ENCODE peak calls at places on chromosomes 5 and 9, in nine cellular contexts. One of them, this sample, is unnamed.

GRCh38 chr9:98057095-98057799 is 715 bp downstream of the NANS start:
- DNase-seq in body of pancreas: no peak
- DNase-seq in HCT116: no peak
- DNase-seq in stomach: no peak
- DNase-seq in right lobe of liver: no peak
- DNase-seq in tibial nerve: peak; percentile 10
- DNase-seq in upper lobe of left lung: no peak
- DNase-seq in uterus: no peak
- DNase-seq in breast epithelium: no peak
- DNase-seq in this sample: no peak

GRCh38 chr9:72633966-72634365 is 112.6 kb downstream of the TMC1 start:
- DNase-seq in body of pancreas: no peak
- DNase-seq in HCT116: peak; percentile 15
- DNase-seq in stomach: no peak
- DNase-seq in right lobe of liver: no peak
- DNase-seq in tibial nerve: no peak
- DNase-seq in upper lobe of left lung: no peak
- DNase-seq in uterus: no peak
- DNase-seq in breast epithelium: no peak
- DNase-seq in this sample: no peak

GRCh38 chr9:68870049-68870448 is 143.9 kb downstream of the PRKACG start:
- DNase-seq in body of pancreas: no peak
- DNase-seq in HCT116: no peak
- DNase-seq in stomach: no peak
- DNase-seq in right lobe of liver: no peak
- DNase-seq in tibial nerve: no peak
- DNase-seq in upper lobe of left lung: no peak
- DNase-seq in uterus: no peak
- DNase-seq in breast epithelium: no peak
- DNase-seq in this sample: no peak

GRCh38 chr9:124371183-124371582 is 44.1 kb downstream of the PSMB7 start:
- DNase-seq in body of pancreas: no peak
- DNase-seq in HCT116: no peak
- DNase-seq in stomach: no peak
- DNase-seq in right lobe of liver: no peak
- DNase-seq in tibial nerve: no peak
- DNase-seq in upper lobe of left lung: no peak
- DNase-seq in uterus: no peak
- DNase-seq in breast epithelium: no peak
- DNase-seq in this sample: no peak

GRCh38 chr9:2016411-2017208 is 1.5 kb downstream of the SMARCA2 start:
- DNase-seq in body of pancreas: peak; percentile 82
- DNase-seq in HCT116: no peak
- DNase-seq in stomach: peak; percentile 69
- DNase-seq in right lobe of liver: peak; percentile 90
- DNase-seq in tibial nerve: peak; percentile 75
- DNase-seq in upper lobe of left lung: peak; percentile 87
- DNase-seq in uterus: peak; percentile 77
- DNase-seq in breast epithelium: peak; percentile 82
- DNase-seq in this sample: peak; percentile 88

GRCh38 chr5:83711982-83712601 is 8.6 kb downstream of the HAPLN1 start:
- DNase-seq in body of pancreas: peak; percentile 59
- DNase-seq in HCT116: no peak
- DNase-seq in stomach: peak; percentile 35
- DNase-seq in right lobe of liver: no peak
- DNase-seq in tibial nerve: peak; percentile 87
- DNase-seq in upper lobe of left lung: no peak
- DNase-seq in uterus: peak; percentile 17
- DNase-seq in breast epithelium: no peak
- DNase-seq in this sample: no peak

GRCh38 chr9:113463418-113464285 is at the start of gene RGS3:
- DNase-seq in body of pancreas: peak; percentile 90
- DNase-seq in HCT116: peak; percentile 42
- DNase-seq in stomach: peak; percentile 84
- DNase-seq in right lobe of liver: peak; percentile 85
- DNase-seq in tibial nerve: no peak
- DNase-seq in upper lobe of left lung: peak; percentile 88
- DNase-seq in uterus: no peak
- DNase-seq in breast epithelium: no peak
- DNase-seq in this sample: peak; percentile 73

GRCh38 chr5:110258460-110258859 is 468.0 kb downstream of the TMEM232 start:
- DNase-seq in body of pancreas: peak; percentile 5
- DNase-seq in HCT116: no peak
- DNase-seq in stomach: no peak
- DNase-seq in right lobe of liver: no peak
- DNase-seq in tibial nerve: no peak
- DNase-seq in upper lobe of left lung: peak; percentile 54
- DNase-seq in uterus: no peak
- DNase-seq in breast epithelium: no peak
- DNase-seq in this sample: no peak

GRCh38 chr9:92763721-92764380 is 782 bp downstream of the BICD2 start:
- DNase-seq in body of pancreas: peak; percentile 30
- DNase-seq in HCT116: no peak
- DNase-seq in stomach: no peak
- DNase-seq in right lobe of liver: no peak
- DNase-seq in tibial nerve: no peak
- DNase-seq in upper lobe of left lung: peak; percentile 53
- DNase-seq in uterus: no peak
- DNase-seq in breast epithelium: no peak
- DNase-seq in this sample: peak; percentile 57

GRCh38 chr5:176356179-176356566 is 5.4 kb downstream of the KIAA1191 start:
- DNase-seq in body of pancreas: no peak
- DNase-seq in HCT116: no peak
- DNase-seq in stomach: no peak
- DNase-seq in right lobe of liver: no peak
- DNase-seq in tibial nerve: no peak
- DNase-seq in upper lobe of left lung: no peak
- DNase-seq in uterus: no peak
- DNase-seq in breast epithelium: no peak
- DNase-seq in this sample: no peak

GRCh38 chr5:141840295-141840812 is 37.9 kb downstream of the PCDH1 start:
- DNase-seq in body of pancreas: no peak
- DNase-seq in HCT116: no peak
- DNase-seq in stomach: no peak
- DNase-seq in right lobe of liver: no peak
- DNase-seq in tibial nerve: no peak
- DNase-seq in upper lobe of left lung: no peak
- DNase-seq in uterus: no peak
- DNase-seq in breast epithelium: no peak
- DNase-seq in this sample: no peak
- TF ChIP-seq POLR2A in body of pancreas: no peak
- TF ChIP-seq POLR2A in HCT116: no peak
- TF ChIP-seq POLR2A in stomach: no peak
- TF ChIP-seq POLR2A in right lobe of liver: no peak
- TF ChIP-seq POLR2A in tibial nerve: no peak
- TF ChIP-seq POLR2A in upper lobe of left lung: no peak
- TF ChIP-seq POLR2A in uterus: no peak
- TF ChIP-seq POLR2A in breast epithelium: no peak
- TF ChIP-seq POLR2A in this sample: no peak

GRCh38 chr5:76403963-76404693 is 1.0 kb downstream of the IQGAP2 start:
- DNase-seq in body of pancreas: peak; percentile 92
- DNase-seq in HCT116: no peak
- DNase-seq in stomach: peak; percentile 79
- DNase-seq in right lobe of liver: peak; percentile 97
- DNase-seq in tibial nerve: peak; percentile 16
- DNase-seq in upper lobe of left lung: peak; percentile 46
- DNase-seq in uterus: no peak
- DNase-seq in breast epithelium: peak; percentile 27
- DNase-seq in this sample: peak; percentile 11

GRCh38 chr5:76402880-76403712 is at the start of gene IQGAP2:
- DNase-seq in body of pancreas: peak; percentile 83
- DNase-seq in HCT116: peak; percentile 37
- DNase-seq in stomach: peak; percentile 83
- DNase-seq in right lobe of liver: peak; percentile 89
- DNase-seq in tibial nerve: peak; percentile 42
- DNase-seq in upper lobe of left lung: peak; percentile 73
- DNase-seq in uterus: peak; percentile 18
- DNase-seq in breast epithelium: peak; percentile 56
- DNase-seq in this sample: peak; percentile 76

GRCh38 chr5:76402251-76402879 is 720 bp upstream of the IQGAP2 start:
- DNase-seq in body of pancreas: peak; percentile 67
- DNase-seq in HCT116: no peak
- DNase-seq in stomach: peak; percentile 64
- DNase-seq in right lobe of liver: peak; percentile 62
- DNase-seq in tibial nerve: peak; percentile 10
- DNase-seq in upper lobe of left lung: peak; percentile 64
- DNase-seq in uterus: no peak
- DNase-seq in breast epithelium: peak; percentile 34
- DNase-seq in this sample: no peak

GRCh38 chr5:76404694-76405306 is 1.7 kb downstream of the IQGAP2 start:
- DNase-seq in body of pancreas: no peak
- DNase-seq in HCT116: no peak
- DNase-seq in stomach: no peak
- DNase-seq in right lobe of liver: no peak
- DNase-seq in tibial nerve: no peak
- DNase-seq in upper lobe of left lung: peak; percentile 32
- DNase-seq in uterus: no peak
- DNase-seq in breast epithelium: no peak
- DNase-seq in this sample: no peak

DNA sequence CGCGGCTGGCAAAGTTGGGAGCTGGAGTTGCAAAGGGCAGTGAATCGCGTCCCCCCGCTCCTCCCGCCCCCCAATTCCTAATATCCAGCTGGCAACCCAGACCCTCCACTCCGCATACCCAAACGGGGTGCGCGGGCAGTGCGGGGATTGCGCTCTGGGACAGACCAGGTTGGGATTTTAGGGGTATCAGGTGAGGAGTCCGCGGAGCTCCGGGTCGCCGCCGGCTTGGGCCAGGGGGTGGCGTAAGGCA is 553 bp downstream of the IQGAP2 start:
- DNase-seq in body of pancreas: no peak
- DNase-seq in HCT116: no peak
- DNase-seq in stomach: no peak
- DNase-seq in right lobe of liver: no peak
- DNase-seq in tibial nerve: no peak
- DNase-seq in upper lobe of left lung: no peak
- DNase-seq in uterus: no peak
- DNase-seq in breast epithelium: no peak
- DNase-seq in this sample: peak; percentile 13
- TF ChIP-seq CTCF in body of pancreas: peak; percentile 81
- TF ChIP-seq CTCF in HCT116: no peak
- TF ChIP-seq CTCF in stomach: peak; percentile 57
- TF ChIP-seq CTCF in right lobe of liver: peak; percentile 32
- TF ChIP-seq CTCF in tibial nerve: no peak
- TF ChIP-seq CTCF in upper lobe of left lung: no peak
- TF ChIP-seq CTCF in uterus: no peak
- TF ChIP-seq CTCF in breast epithelium: peak; percentile 33
- TF ChIP-seq CTCF in this sample: no peak

GRCh38 chr5:135993894-135994514 is 34.8 kb upstream of the TGFBI start:
- DNase-seq in body of pancreas: no peak
- DNase-seq in HCT116: no peak
- DNase-seq in stomach: no peak
- DNase-seq in right lobe of liver: no peak
- DNase-seq in tibial nerve: no peak
- DNase-seq in upper lobe of left lung: no peak
- DNase-seq in uterus: peak; percentile 44
- DNase-seq in breast epithelium: no peak
- DNase-seq in this sample: no peak
- H3K27ac ChIP-seq in body of pancreas: no peak overlapping the region
- H3K27ac ChIP-seq in HCT116: no peak overlapping the region
- H3K27ac ChIP-seq in stomach: peak overlapping the region; percentile 36
- H3K27ac ChIP-seq in right lobe of liver: no peak overlapping the region
- H3K27ac ChIP-seq in tibial nerve: peak overlapping the region; percentile 64
- H3K27ac ChIP-seq in upper lobe of left lung: no peak overlapping the region
- H3K27ac ChIP-seq in uterus: peak overlapping the region; percentile 75
- H3K27ac ChIP-seq in breast epithelium: peak overlapping the region; percentile 63
- H3K27ac ChIP-seq in this sample: peak overlapping the region; percentile 42

DNA sequence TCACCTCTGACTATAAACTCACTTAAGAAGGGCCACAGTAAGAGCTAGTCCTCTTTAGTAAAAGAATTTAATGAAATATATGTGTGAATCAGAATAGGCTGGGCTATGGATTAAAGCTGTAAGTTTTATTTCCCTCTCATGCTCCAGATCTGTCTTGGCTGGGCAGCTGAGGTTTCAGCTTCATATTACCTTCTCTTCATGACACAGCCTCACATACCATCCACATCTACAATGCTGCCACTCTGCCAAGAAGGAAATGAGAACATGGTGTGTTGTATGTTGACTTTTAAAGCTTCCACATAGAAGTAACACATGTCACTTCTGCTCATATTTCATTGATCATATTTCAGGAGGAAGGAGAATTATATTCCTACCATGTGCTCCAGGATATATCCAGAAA is 776.0 kb upstream of the ACO1 start:
- DNase-seq in body of pancreas: no peak
- DNase-seq in HCT116: no peak
- DNase-seq in stomach: no peak
- DNase-seq in right lobe of liver: no peak
- DNase-seq in tibial nerve: no peak
- DNase-seq in upper lobe of left lung: no peak
- DNase-seq in uterus: no peak
- DNase-seq in breast epithelium: no peak
- DNase-seq in this sample: no peak
- TF ChIP-seq POLR2A in body of pancreas: no peak
- TF ChIP-seq POLR2A in HCT116: no peak
- TF ChIP-seq POLR2A in stomach: no peak
- TF ChIP-seq POLR2A in right lobe of liver: no peak
- TF ChIP-seq POLR2A in tibial nerve: no peak
- TF ChIP-seq POLR2A in upper lobe of left lung: no peak
- TF ChIP-seq POLR2A in uterus: no peak
- TF ChIP-seq POLR2A in breast epithelium: no peak
- TF ChIP-seq POLR2A in this sample: no peak